ENCODE peak calls at places on chromosome 21, in five cellular contexts. One of them, this sample, is unnamed. For H3K4me1, the result is how much of the 10 kb centered on the place peaks cover.

GRCh38 chr21:37380349-37381323 is 14.1 kb downstream of the DYRK1A start:
- DNase-seq in IMR-90: no peak
- DNase-seq in tibial artery: no peak
- DNase-seq in right cardiac atrium: peak
- DNase-seq in neural progenitor cell: peak
- DNase-seq in this sample: peak

GRCh38 chr21:44423312-44423821 is 31.9 kb upstream of the LRRC3 start:
- DNase-seq in IMR-90: no peak
- DNase-seq in tibial artery: peak
- DNase-seq in right cardiac atrium: no peak
- DNase-seq in neural progenitor cell: no peak
- DNase-seq in this sample: no peak

GRCh38 chr21:31260790-31261189 is 83.3 kb downstream of the TIAM1 start:
- DNase-seq in IMR-90: peak
- DNase-seq in tibial artery: no peak
- DNase-seq in right cardiac atrium: no peak
- DNase-seq in neural progenitor cell: no peak
- DNase-seq in this sample: no peak

GRCh38 chr21:38661296-38662223 is 144.2 kb upstream of the ETS2 start:
- DNase-seq in IMR-90: peak
- DNase-seq in tibial artery: peak
- DNase-seq in right cardiac atrium: peak
- DNase-seq in neural progenitor cell: peak
- DNase-seq in this sample: no peak

GRCh38 chr21:28252923-28253322 is 739.8 kb downstream of the LTN1 start:
- DNase-seq in IMR-90: no peak
- DNase-seq in tibial artery: no peak
- DNase-seq in right cardiac atrium: no peak
- DNase-seq in neural progenitor cell: no peak
- DNase-seq in this sample: no peak

GRCh38 chr21:43771199-43771675 is 4.9 kb downstream of the CSTB start:
- DNase-seq in IMR-90: no peak
- DNase-seq in tibial artery: no peak
- DNase-seq in right cardiac atrium: peak
- DNase-seq in neural progenitor cell: no peak
- DNase-seq in this sample: no peak

GRCh38 chr21:46323227-46323709 is 402 bp downstream of the C21orf58 start:
- DNase-seq in IMR-90: no peak
- DNase-seq in tibial artery: no peak
- DNase-seq in right cardiac atrium: no peak
- DNase-seq in neural progenitor cell: peak
- DNase-seq in this sample: peak

GRCh38 chr21:38858429-38859205 is 52.9 kb downstream of the ETS2 start:
- DNase-seq in IMR-90: peak
- DNase-seq in tibial artery: no peak
- DNase-seq in right cardiac atrium: no peak
- DNase-seq in neural progenitor cell: no peak
- DNase-seq in this sample: no peak

GRCh38 chr21:37905291-37905690 is 11.0 kb downstream of the KCNJ6 start:
- DNase-seq in IMR-90: no peak
- DNase-seq in tibial artery: no peak
- DNase-seq in right cardiac atrium: no peak
- DNase-seq in neural progenitor cell: no peak
- DNase-seq in this sample: no peak

GRCh38 chr21:43935711-43936110 is 70.7 kb downstream of the AGPAT3 start:
- DNase-seq in IMR-90: no peak
- DNase-seq in tibial artery: no peak
- DNase-seq in right cardiac atrium: peak
- DNase-seq in neural progenitor cell: no peak
- DNase-seq in this sample: no peak

GRCh38 chr21:44295646-44296045 is 4.2 kb upstream of the PFKL start:
- DNase-seq in IMR-90: no peak
- DNase-seq in tibial artery: no peak
- DNase-seq in right cardiac atrium: peak
- DNase-seq in neural progenitor cell: no peak
- DNase-seq in this sample: no peak

DNA sequence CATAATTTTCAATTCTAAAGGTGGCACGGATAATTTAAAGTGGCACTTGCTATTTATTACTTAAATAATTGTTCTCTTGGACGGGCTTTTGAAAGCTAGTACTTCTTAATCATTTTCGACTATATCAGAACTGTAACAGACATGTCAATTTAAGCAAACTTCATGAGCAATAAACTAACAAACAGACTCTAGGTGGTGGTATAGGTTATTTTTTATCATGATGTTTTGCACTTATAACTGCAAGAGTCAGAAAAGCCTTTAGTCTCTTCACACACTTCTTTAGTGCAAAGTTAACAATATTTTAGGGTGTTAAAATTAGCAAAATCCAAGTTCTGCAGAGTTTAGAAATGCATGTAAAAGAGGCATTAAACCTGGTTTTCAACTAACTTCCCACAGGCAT is 2.2 kb downstream of the NRIP1 start:
- DNase-seq in IMR-90: no peak
- DNase-seq in tibial artery: no peak
- DNase-seq in right cardiac atrium: no peak
- DNase-seq in neural progenitor cell: no peak
- DNase-seq in this sample: no peak
- H3K4me3 ChIP-seq in IMR-90: peak
- H3K4me3 ChIP-seq in tibial artery: no peak
- H3K4me3 ChIP-seq in right cardiac atrium: peak
- H3K4me3 ChIP-seq in neural progenitor cell: peak
- H3K4me3 ChIP-seq in this sample: no peak

GRCh38 chr21:33246506-33246905 is 16.8 kb downstream of the IFNAR2 start:
- DNase-seq in IMR-90: no peak
- DNase-seq in tibial artery: no peak
- DNase-seq in right cardiac atrium: no peak
- DNase-seq in neural progenitor cell: no peak
- DNase-seq in this sample: no peak

GRCh38 chr21:33245289-33245918 is 15.7 kb downstream of the IFNAR2 start:
- DNase-seq in IMR-90: no peak
- DNase-seq in tibial artery: no peak
- DNase-seq in right cardiac atrium: no peak
- DNase-seq in neural progenitor cell: peak
- DNase-seq in this sample: no peak

GRCh38 chr21:33246963-33247362 is 17.2 kb downstream of the IFNAR2 start:
- DNase-seq in IMR-90: no peak
- DNase-seq in tibial artery: no peak
- DNase-seq in right cardiac atrium: no peak
- DNase-seq in neural progenitor cell: no peak
- DNase-seq in this sample: no peak

GRCh38 chr21:33244781-33245105 is 15.0 kb downstream of the IFNAR2 start:
- DNase-seq in IMR-90: no peak
- DNase-seq in tibial artery: no peak
- DNase-seq in right cardiac atrium: no peak
- DNase-seq in neural progenitor cell: no peak
- DNase-seq in this sample: no peak

GRCh38 chr21:33247596-33247995 is 17.9 kb downstream of the IFNAR2 start:
- DNase-seq in IMR-90: no peak
- DNase-seq in tibial artery: no peak
- DNase-seq in right cardiac atrium: no peak
- DNase-seq in neural progenitor cell: no peak
- DNase-seq in this sample: no peak
- H3K4me1 ChIP-seq in IMR-90: under half
- H3K4me1 ChIP-seq in tibial artery: under half
- H3K4me1 ChIP-seq in right cardiac atrium: under half
- H3K4me1 ChIP-seq in neural progenitor cell: under half
- H3K4me1 ChIP-seq in this sample: under half

GRCh38 chr21:41506526-41507520 is 1.1 kb downstream of the TMPRSS2 start:
- DNase-seq in IMR-90: no peak
- DNase-seq in tibial artery: no peak
- DNase-seq in right cardiac atrium: no peak
- DNase-seq in neural progenitor cell: peak
- DNase-seq in this sample: no peak
- H3K4me3 ChIP-seq in IMR-90: no peak
- H3K4me3 ChIP-seq in tibial artery: no peak
- H3K4me3 ChIP-seq in right cardiac atrium: peak
- H3K4me3 ChIP-seq in neural progenitor cell: peak
- H3K4me3 ChIP-seq in this sample: peak

DNA sequence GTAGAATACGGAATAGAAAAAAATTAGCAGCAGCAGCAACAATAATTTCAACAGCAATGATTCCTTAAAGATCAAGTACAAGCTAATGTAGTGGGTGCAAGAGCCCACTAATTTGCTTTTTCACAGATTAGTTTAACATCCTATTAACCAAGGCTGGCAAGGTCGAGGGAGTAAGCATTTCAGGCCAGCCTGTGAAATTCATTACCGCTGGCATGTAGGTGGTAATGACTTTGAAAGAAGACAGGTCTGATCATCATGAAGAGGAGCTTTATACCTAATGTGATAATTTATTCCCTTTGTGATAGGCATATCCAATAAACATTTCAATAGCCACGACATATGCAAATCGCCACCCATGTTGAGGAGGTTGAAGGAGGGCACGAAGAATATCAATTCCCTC is 11.2 kb upstream of the PRDM15 start:
- DNase-seq in IMR-90: no peak
- DNase-seq in tibial artery: no peak
- DNase-seq in right cardiac atrium: no peak
- DNase-seq in neural progenitor cell: no peak
- DNase-seq in this sample: no peak
- H3K4me1 ChIP-seq in IMR-90: under half
- H3K4me1 ChIP-seq in tibial artery: under half
- H3K4me1 ChIP-seq in right cardiac atrium: under half
- H3K4me1 ChIP-seq in neural progenitor cell: under half
- H3K4me1 ChIP-seq in this sample: under half

GRCh38 chr21:34705032-34705431 is 36.2 kb downstream of the CLIC6 start:
- DNase-seq in IMR-90: no peak
- DNase-seq in tibial artery: no peak
- DNase-seq in right cardiac atrium: no peak
- DNase-seq in neural progenitor cell: no peak
- DNase-seq in this sample: peak

GRCh38 chr21:34706337-34706736 is 37.5 kb downstream of the CLIC6 start:
- DNase-seq in IMR-90: no peak
- DNase-seq in tibial artery: no peak
- DNase-seq in right cardiac atrium: no peak
- DNase-seq in neural progenitor cell: no peak
- DNase-seq in this sample: no peak

GRCh38 chr21:34703566-34703965 is 34.8 kb downstream of the CLIC6 start:
- DNase-seq in IMR-90: no peak
- DNase-seq in tibial artery: no peak
- DNase-seq in right cardiac atrium: no peak
- DNase-seq in neural progenitor cell: no peak
- DNase-seq in this sample: no peak

GRCh38 chr21:34702341-34702807 is 33.6 kb downstream of the CLIC6 start:
- DNase-seq in IMR-90: peak
- DNase-seq in tibial artery: peak
- DNase-seq in right cardiac atrium: peak
- DNase-seq in neural progenitor cell: no peak
- DNase-seq in this sample: no peak

DNA sequence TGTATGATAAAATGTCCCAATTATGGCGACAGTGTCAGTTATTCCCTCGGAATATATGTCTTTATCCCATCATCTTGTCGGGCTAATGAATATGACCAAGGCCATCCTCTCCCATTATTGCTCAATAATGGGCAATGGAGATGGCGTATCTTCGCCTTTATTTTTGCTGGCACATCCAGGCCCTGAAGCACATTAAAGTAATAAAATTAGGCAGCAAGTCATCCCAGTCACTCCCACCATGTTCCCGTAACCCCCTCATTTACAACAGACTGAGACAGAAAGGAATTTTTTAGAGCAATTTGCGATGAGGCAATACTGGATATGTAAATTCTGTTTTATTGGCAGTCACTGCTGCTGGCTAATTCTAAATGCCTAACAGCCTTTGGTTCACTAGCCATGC is 35.3 kb downstream of the CLIC6 start:
- DNase-seq in IMR-90: peak
- DNase-seq in tibial artery: peak
- DNase-seq in right cardiac atrium: no peak
- DNase-seq in neural progenitor cell: no peak
- DNase-seq in this sample: no peak
- H3K4me3 ChIP-seq in IMR-90: no peak
- H3K4me3 ChIP-seq in tibial artery: no peak
- H3K4me3 ChIP-seq in right cardiac atrium: no peak
- H3K4me3 ChIP-seq in neural progenitor cell: no peak
- H3K4me3 ChIP-seq in this sample: no peak

GRCh38 chr21:34989337-34990151 is 59.6 kb downstream of the RUNX1 start:
- DNase-seq in IMR-90: no peak
- DNase-seq in tibial artery: no peak
- DNase-seq in right cardiac atrium: no peak
- DNase-seq in neural progenitor cell: peak
- DNase-seq in this sample: no peak

GRCh38 chr21:34988139-34988538 is 61.0 kb downstream of the RUNX1 start:
- DNase-seq in IMR-90: no peak
- DNase-seq in tibial artery: no peak
- DNase-seq in right cardiac atrium: no peak
- DNase-seq in neural progenitor cell: no peak
- DNase-seq in this sample: no peak

GRCh38 chr21:34988625-34989024 is 60.5 kb downstream of the RUNX1 start:
- DNase-seq in IMR-90: no peak
- DNase-seq in tibial artery: no peak
- DNase-seq in right cardiac atrium: no peak
- DNase-seq in neural progenitor cell: no peak
- DNase-seq in this sample: no peak

GRCh38 chr21:34986561-34987533 is 62.3 kb downstream of the RUNX1 start:
- DNase-seq in IMR-90: peak
- DNase-seq in tibial artery: no peak
- DNase-seq in right cardiac atrium: no peak
- DNase-seq in neural progenitor cell: peak
- DNase-seq in this sample: no peak

DNA sequence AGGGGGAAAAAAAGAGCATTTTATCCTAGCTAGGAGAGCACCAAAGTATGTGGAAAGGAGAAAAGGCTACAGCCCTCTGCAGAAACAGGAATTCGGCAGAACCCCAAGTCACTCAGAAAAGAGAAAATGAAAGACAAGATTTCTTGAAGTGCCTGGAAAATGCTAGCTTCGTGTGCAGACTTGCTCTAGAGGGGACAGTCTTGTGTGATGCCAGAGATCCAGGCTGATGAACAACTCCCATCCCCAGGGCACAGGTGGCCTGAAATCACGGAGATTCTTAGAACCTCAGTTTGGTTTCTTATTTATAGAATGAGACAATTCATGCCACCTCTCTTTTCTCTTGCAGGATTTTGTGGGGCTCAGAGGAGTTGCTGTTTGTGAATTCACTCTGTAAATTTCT is 61.4 kb downstream of the RUNX1 start:
- DNase-seq in IMR-90: no peak
- DNase-seq in tibial artery: no peak
- DNase-seq in right cardiac atrium: no peak
- DNase-seq in neural progenitor cell: no peak
- DNase-seq in this sample: no peak
- H3K4me1 ChIP-seq in IMR-90: under half
- H3K4me1 ChIP-seq in tibial artery: under half
- H3K4me1 ChIP-seq in right cardiac atrium: under half
- H3K4me1 ChIP-seq in neural progenitor cell: under half
- H3K4me1 ChIP-seq in this sample: under half

GRCh38 chr21:35026617-35027557 is 22.2 kb downstream of the RUNX1 start:
- DNase-seq in IMR-90: peak
- DNase-seq in tibial artery: peak
- DNase-seq in right cardiac atrium: peak
- DNase-seq in neural progenitor cell: peak
- DNase-seq in this sample: peak
- H3K4me3 ChIP-seq in IMR-90: peak
- H3K4me3 ChIP-seq in tibial artery: peak
- H3K4me3 ChIP-seq in right cardiac atrium: no peak
- H3K4me3 ChIP-seq in neural progenitor cell: peak
- H3K4me3 ChIP-seq in this sample: peak